ENCODE peak calls at places on chromosomes 2 and 18, in seven cellular contexts. Y is Ammon's horn, P is B cell, T is ELR, H is GM20000, J is retina, K is PC-3. W is an unnamed sample.

GRCh38 chr18:13514558-13514957 is 211.8 kb downstream of the FAM210A start:
- DNase-seq in Y (no peak), P (no peak), T (no peak), H (no peak), J (no peak), K (no peak), W (no peak)

GRCh38 chr2:126681505-126681904 is 25.5 kb downstream of the GYPC start:
- DNase-seq in Y (no peak), P (no peak), T (no peak), H (no peak), J (no peak), K (no peak), W (no peak)

GRCh38 chr2:94871226-94872087 is at the start of gene TEKT4:
- DNase-seq in Y (no peak), P (no peak), T (peak; percentile 29), H (no peak), J (peak; percentile 76), K (peak; percentile 55), W (no peak)

GRCh38 chr2:236972491-236973379 is 113.0 kb upstream of the COPS8 start:
- DNase-seq in Y (no peak), P (no peak), T (peak; percentile 51), H (no peak), J (peak; percentile 39), K (peak; percentile 86), W (peak; percentile 85)

GRCh38 chr2:217980591-217980990 is 22.2 kb downstream of the TNS1 start:
- DNase-seq in Y (no peak), P (no peak), T (no peak), H (no peak), J (no peak), K (no peak), W (no peak)

GRCh38 chr2:238158807-238159539 is at the start of gene ERFE:
- DNase-seq in Y (no peak), P (peak; percentile 67), T (peak; percentile 66), H (peak; percentile 85), J (no peak), K (peak; percentile 61), W (no peak)

GRCh38 chr18:29874519-29875098 is 1167.9 kb downstream of the DSC3 start:
- DNase-seq in Y (peak; percentile 21), P (no peak), T (peak; percentile 68), H (peak; percentile 8), J (peak; percentile 12), K (peak; percentile 63), W (peak; percentile 39)

GRCh38 chr2:163465440-163465839 is 270.4 kb downstream of the FIGN start:
- DNase-seq in Y (no peak), P (no peak), T (peak; percentile 31), H (no peak), J (peak; percentile 50), K (no peak), W (no peak)

GRCh38 chr2:13968811-13969210 is 663.7 kb upstream of the LRATD1 start:
- DNase-seq in Y (no peak), P (no peak), T (peak; percentile 58), H (no peak), J (no peak), K (no peak), W (no peak)

GRCh38 chr18:56637897-56638231 is 528 bp downstream of the TXNL1 start:
- DNase-seq in Y (no peak), P (no peak), T (peak; percentile 24), H (no peak), J (no peak), K (peak; percentile 8), W (peak; percentile 26)

GRCh38 chr2:98773169-98773568 is 42.2 kb upstream of the MGAT4A start:
- DNase-seq in Y (no peak), P (no peak), T (no peak), H (no peak), J (no peak), K (no peak), W (no peak)

GRCh38 chr2:160278101-160278888 is 78.2 kb upstream of the ITGB6 start:
- DNase-seq in Y (no peak), P (no peak), T (no peak), H (no peak), J (no peak), K (no peak), W (no peak)

GRCh38 chr18:3688682-3689081 is 238.7 kb downstream of the TGIF1 start:
- DNase-seq in Y (no peak), P (no peak), T (peak; percentile 87), H (no peak), J (no peak), K (peak; percentile 17), W (peak; percentile 57)